ENCODE peak calls at places on chromosomes 5 and 9, in seven cellular contexts. G, D, I, N, C, Y and A are unnamed samples. For H3K4me1, the result is how much of the 10 kb centered on the place peaks cover.

GRCh38 chr9:134699343-134699740 is 57.7 kb downstream of the COL5A1 start:
- DNase-seq in N (no peak), G (peak), I (no peak), Y (no peak), C (no peak), D (no peak), A (no peak)

GRCh38 chr5:179906795-179907569 is 715 bp downstream of the TBC1D9B start:
- DNase-seq in Y (no peak), N (peak), D (no peak), I (no peak), C (no peak), G (peak), A (no peak)

GRCh38 chr5:141680178-141680577 is 1.9 kb downstream of the ARAP3 start:
- DNase-seq in G (no peak), I (no peak), Y (no peak), C (no peak), N (no peak), D (no peak), A (no peak)

GRCh38 chr9:114286146-114286679 is 36.7 kb upstream of the ORM1 start:
- DNase-seq in I (no peak), Y (no peak), D (no peak), C (no peak), N (no peak), G (no peak), A (no peak)

GRCh38 chr5:83987513-83988292 is 267.0 kb upstream of the HAPLN1 start:
- DNase-seq in Y (no peak), D (no peak), G (no peak), I (no peak), C (no peak), N (no peak), A (no peak)

GRCh38 chr5:127754259-127754658 is 51.1 kb downstream of the CCDC192 start:
- DNase-seq in C (no peak), D (no peak), G (peak), N (no peak), I (no peak), Y (no peak), A (no peak)

GRCh38 chr9:73038613-73039012 is 85.8 kb upstream of the ALDH1A1 start:
- DNase-seq in G (no peak), N (peak), C (no peak), I (no peak), Y (no peak), D (no peak), A (no peak)

GRCh38 chr9:21817176-21817575 is 14.7 kb downstream of the MTAP start:
- DNase-seq in N (no peak), Y (no peak), C (no peak), D (no peak), G (peak), I (no peak), A (no peak)

GRCh38 chr9:68507098-68507795 is 33.4 kb downstream of the TMEM252 start:
- DNase-seq in D (peak), G (peak), C (no peak), Y (no peak), N (peak), I (peak), A (no peak)

GRCh38 chr5:15933481-15934207 is 245.9 kb downstream of the MARCHF11 start:
- DNase-seq in I (no peak), G (no peak), D (no peak), N (no peak), C (no peak), Y (no peak), A (no peak)

GRCh38 chr9:119839888-119840287 is 470.7 kb upstream of the BRINP1 start:
- DNase-seq in D (no peak), I (no peak), G (no peak), Y (no peak), C (no peak), N (no peak), A (no peak)

GRCh38 chr5:176817864-176818377 is 7.6 kb downstream of the UNC5A start:
- DNase-seq in D (peak), C (no peak), G (no peak), N (peak), I (no peak), Y (no peak), A (no peak)

GRCh38 chr9:89541798-89542197 is 43.9 kb upstream of the SEMA4D start:
- DNase-seq in G (no peak), N (no peak), D (no peak), I (no peak), C (no peak), Y (no peak), A (no peak)

GRCh38 chr9:129500166-129500862 is 120.6 kb downstream of the C9orf50 start:
- DNase-seq in C (no peak), G (no peak), I (no peak), N (no peak), D (no peak), Y (no peak), A (no peak)

GRCh38 chr9:4038182-4038723 is 261.6 kb downstream of the GLIS3 start:
- DNase-seq in G (peak), C (no peak), D (no peak), N (no peak), I (peak), Y (no peak), A (no peak)

GRCh38 chr9:112605518-112605917 is 112.4 kb downstream of the INIP start:
- DNase-seq in C (no peak), I (no peak), G (no peak), D (no peak), N (no peak), Y (no peak), A (peak)

GRCh38 chr5:125607018-125607417 is 816.2 kb upstream of the GRAMD2B start:
- DNase-seq in Y (no peak), D (no peak), I (no peak), G (peak), C (no peak), N (no peak), A (no peak)

GRCh38 chr9:116447914-116448313 is 239.2 kb upstream of the TRIM32 start:
- DNase-seq in C (no peak), I (no peak), N (no peak), Y (no peak), G (no peak), D (no peak), A (no peak)

GRCh38 chr5:157543825-157544622 is 31.6 kb downstream of the ADAM19 start:
- DNase-seq in C (no peak), N (no peak), G (peak), I (no peak), Y (no peak), D (no peak), A (no peak)

GRCh38 chr5:157167219-157167621 is 1.2 kb upstream of the GARIN3 start:
- DNase-seq in C (no peak), Y (no peak), I (no peak), D (no peak), G (peak), N (no peak), A (peak)

GRCh38 chr9:137168575-137168906 is 1.3 kb downstream of the LRRC26 start:
- DNase-seq in I (no peak), G (no peak), Y (no peak), N (no peak), C (no peak), D (no peak), A (no peak)

GRCh38 chr9:122815544-122815943 is 12.8 kb downstream of the PDCL start:
- DNase-seq in C (no peak), D (no peak), G (no peak), I (no peak), Y (no peak), N (no peak), A (no peak)

GRCh38 chr9:125971895-125972729 is 224.9 kb downstream of the PBX3 start:
- DNase-seq in C (no peak), G (no peak), I (no peak), D (no peak), Y (no peak), N (no peak), A (no peak)

GRCh38 chr9:127132921-127133647 is 10.6 kb upstream of the ANGPTL2 start:
- DNase-seq in D (no peak), I (no peak), G (peak), C (no peak), Y (no peak), N (no peak), A (no peak)

GRCh38 chr9:127828262-127829031 is 25.8 kb downstream of the FPGS start:
- DNase-seq in G (peak), C (peak), I (peak), N (peak), Y (peak), D (peak), A (no peak)

GRCh38 chr9:77864096-77864889 is 167.3 kb downstream of the GNAQ start:
- DNase-seq in D (no peak), I (no peak), C (no peak), N (no peak), Y (no peak), G (peak), A (no peak)

GRCh38 chr9:108383801-108384200 is 472.0 kb downstream of the ACTL7B start:
- DNase-seq in G (peak), I (no peak), D (no peak), N (no peak), Y (no peak), C (no peak), A (no peak)

GRCh38 chr9:110814159-110814558 is 145.6 kb downstream of the MUSK start:
- DNase-seq in D (no peak), Y (no peak), I (no peak), N (no peak), C (no peak), G (peak), A (no peak)

GRCh38 chr5:179791881-179792611 is 1.7 kb upstream of the LTC4S start:
- DNase-seq in C (no peak), Y (no peak), I (no peak), N (no peak), G (no peak), D (no peak), A (no peak)

GRCh38 chr9:36813149-36813548 is 220.9 kb downstream of the PAX5 start:
- DNase-seq in N (no peak), I (no peak), G (no peak), Y (no peak), D (no peak), C (no peak), A (no peak)

GRCh38 chr9:36812556-36812955 is 221.5 kb downstream of the PAX5 start:
- DNase-seq in N (no peak), C (no peak), D (no peak), I (no peak), Y (no peak), G (no peak), A (no peak)

GRCh38 chr9:36817160-36817834 is 216.8 kb downstream of the PAX5 start:
- DNase-seq in Y (no peak), D (no peak), I (no peak), N (no peak), G (no peak), C (no peak), A (no peak)

GRCh38 chr9:36815566-36816348 is 218.3 kb downstream of the PAX5 start:
- DNase-seq in C (no peak), G (no peak), I (no peak), N (no peak), Y (no peak), D (no peak), A (no peak)

DNA sequence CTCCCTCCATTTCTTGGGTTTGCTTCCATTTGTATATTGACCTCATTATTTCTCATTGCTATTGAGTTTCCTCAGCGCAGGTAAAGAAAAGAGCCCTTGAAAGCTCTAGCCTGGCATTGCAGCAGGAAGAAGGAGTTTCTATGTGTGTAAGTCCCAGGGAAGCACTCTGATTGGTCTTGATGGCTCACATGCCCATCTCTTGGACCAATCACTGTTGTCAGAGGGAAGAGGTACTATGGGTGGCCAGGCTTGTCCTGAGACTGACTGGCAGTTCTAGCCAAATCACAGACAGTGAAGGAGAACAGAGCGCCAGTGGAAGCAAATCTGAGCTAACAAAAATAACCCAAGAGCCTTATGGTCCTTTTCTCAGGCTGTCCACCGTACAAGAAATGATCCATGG is 219.0 kb downstream of the PAX5 start:
- DNase-seq in C (no peak), G (no peak), D (no peak), Y (no peak), I (no peak), N (no peak), A (no peak)
- H3K4me1 ChIP-seq in C (under half), G (under half), D (under half), Y (under half), I (under half), N (under half), A (under half)

GRCh38 chr9:37801287-37801850 is 772 bp downstream of the DCAF10 start:
- DNase-seq in C (no peak), D (no peak), G (peak), N (peak), I (no peak), Y (no peak), A (no peak)
- TF ChIP-seq CEBPB in C (no peak), D (no peak), G (no peak), N (no peak), I (no peak), Y (no peak), A (no peak)

GRCh38 chr5:37043693-37044092 is 167.1 kb downstream of the NIPBL start:
- DNase-seq in N (no peak), Y (peak), D (no peak), G (no peak), C (no peak), I (no peak), A (no peak)
- TF ChIP-seq CTCF in N (no peak), Y (peak), D (peak), G (no peak), C (peak), I (peak), A (peak)

GRCh38 chr5:174309131-174309845 is 263.8 kb downstream of the NSG2 start:
- DNase-seq in Y (no peak), D (no peak), N (no peak), G (no peak), C (no peak), I (no peak), A (no peak)
- H3K4me1 ChIP-seq in Y (under half), D (under half), N (under half), G (under half), C (under half), I (under half), A (under half)

DNA sequence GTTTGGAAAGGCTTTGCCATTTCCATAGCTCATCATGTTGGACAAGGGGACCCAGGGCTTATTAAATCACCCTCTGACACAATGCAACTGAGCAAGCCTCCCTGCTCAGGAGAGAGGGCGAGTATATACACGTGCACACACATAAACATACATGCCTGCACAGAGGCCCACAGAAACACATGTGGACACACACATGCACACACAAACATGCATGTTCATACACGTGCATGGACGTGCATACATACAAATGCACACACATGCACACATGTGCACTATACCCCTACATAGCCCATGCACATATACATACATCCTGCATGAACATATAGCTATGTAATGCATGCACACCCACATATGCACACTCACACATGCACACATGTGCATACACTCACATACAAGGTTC is 99.5 kb upstream of the ALDH1B1 start:
- DNase-seq in Y (no peak), D (no peak), G (no peak), N (no peak), C (no peak), I (no peak), A (no peak)
- TF ChIP-seq CEBPB in Y (no peak), D (no peak), G (no peak), N (no peak), C (no peak), I (no peak), A (no peak)

GRCh38 chr9:98540476-98540875 is 168.3 kb downstream of the GABBR2 start:
- DNase-seq in G (no peak), Y (no peak), D (no peak), I (no peak), N (no peak), C (no peak), A (no peak)

GRCh38 chr9:98536542-98537173 is 172.1 kb downstream of the GABBR2 start:
- DNase-seq in C (peak), Y (peak), D (no peak), G (no peak), N (peak), I (no peak), A (peak)

GRCh38 chr9:98538626-98539031 is 170.1 kb downstream of the GABBR2 start:
- DNase-seq in C (no peak), I (no peak), G (peak), D (no peak), Y (no peak), N (no peak), A (no peak)

GRCh38 chr9:98539954-98540353 is 168.8 kb downstream of the GABBR2 start:
- DNase-seq in D (no peak), C (no peak), Y (no peak), G (peak), N (no peak), I (no peak), A (no peak)

DNA sequence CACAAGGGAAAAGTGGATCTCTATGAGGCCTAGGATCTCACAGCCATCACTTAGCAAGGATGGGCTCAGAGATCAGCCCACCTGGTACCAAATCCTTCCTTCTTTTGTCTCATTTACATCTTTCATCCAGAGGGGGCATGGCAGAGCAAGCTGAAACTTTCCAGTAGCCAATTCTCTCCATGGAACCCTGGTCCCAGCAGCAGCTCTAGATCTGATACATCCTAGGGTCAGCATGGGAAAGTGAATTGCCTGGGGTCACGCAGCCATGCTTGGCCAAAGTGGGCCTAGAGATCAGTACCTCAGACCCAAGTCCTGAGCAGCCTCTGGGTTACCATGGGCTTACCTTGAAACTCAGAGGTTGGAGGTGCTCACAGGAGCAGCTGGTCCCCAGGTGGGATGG is 170.5 kb downstream of the GABBR2 start:
- DNase-seq in Y (no peak), G (no peak), C (no peak), D (no peak), I (no peak), N (no peak), A (no peak)
- TF ChIP-seq CTCF in Y (no peak), G (peak), C (peak), D (no peak), I (no peak), N (peak), A (no peak)

GRCh38 chr5:151100690-151101089 is 19.9 kb upstream of the TNIP1 start:
- DNase-seq in G (no peak), N (peak), Y (no peak), C (no peak), I (no peak), D (no peak), A (no peak)

GRCh38 chr5:151096001-151096373 is 15.2 kb upstream of the TNIP1 start:
- DNase-seq in N (no peak), I (no peak), G (no peak), Y (no peak), C (no peak), D (no peak), A (no peak)

GRCh38 chr5:151095341-151096000 is 14.6 kb upstream of the TNIP1 start:
- DNase-seq in D (no peak), G (no peak), C (no peak), Y (no peak), N (no peak), I (no peak), A (no peak)

GRCh38 chr5:151097081-151097480 is 16.2 kb upstream of the TNIP1 start:
- DNase-seq in G (no peak), N (no peak), Y (no peak), C (no peak), D (no peak), I (no peak), A (no peak)

DNA sequence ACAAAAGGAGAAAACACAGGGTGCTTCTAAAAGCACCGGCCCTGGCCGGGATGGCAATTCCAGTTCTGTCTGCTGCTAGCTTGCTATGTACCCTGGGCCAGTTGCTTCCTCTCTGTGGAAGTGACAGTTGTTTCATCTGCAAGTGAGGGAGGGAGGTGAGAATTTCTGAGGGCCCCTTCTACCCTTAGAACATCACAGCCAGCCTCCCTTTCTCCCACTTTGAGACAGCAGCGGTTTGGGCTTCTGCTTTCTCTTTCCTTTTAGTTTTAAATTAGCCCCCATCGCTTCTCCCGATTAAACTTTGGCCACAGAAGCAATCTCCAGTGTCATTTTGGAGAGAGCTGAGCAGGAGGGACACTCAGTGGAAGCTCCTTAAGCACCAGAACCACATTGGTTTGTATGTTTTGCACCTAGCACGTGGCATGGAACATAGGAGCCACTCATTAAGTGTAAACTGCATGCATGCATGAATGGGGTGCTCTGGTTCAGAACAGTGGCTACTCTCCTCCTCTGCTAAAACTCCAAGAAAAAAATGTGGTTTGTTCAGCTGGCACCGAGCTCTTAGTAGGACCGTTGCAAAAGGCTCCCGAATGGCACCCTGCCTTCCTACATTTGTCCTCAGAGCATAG is 17.5 kb upstream of the TNIP1 start:
- DNase-seq in C (no peak), G (no peak), Y (no peak), D (no peak), N (no peak), I (no peak), A (no peak)
- H3K4me1 ChIP-seq in C (under half), G (under half), Y (under half), D (under half), N (half or more), I (under half), A (half or more)